ENCODE peak calls at places on chromosome 17, in six cellular contexts. K, I, S, E, H and U are unnamed samples.
A peak's percentile ranks its signal among the peaks of the same experiment; 100 is the strongest.

GRCh38 chr17:46764709-46765401 is 53.6 kb downstream of the WNT3 start:
- DNase-seq in K (peak; percentile 69), I (no peak), S (no peak), E (no peak), H (no peak), U (peak; percentile 65)

GRCh38 chr17:61583242-61583641 is 7.8 kb downstream of the NACA2 start:
- DNase-seq in K (no peak), I (no peak), S (peak; percentile 65), E (no peak), H (no peak), U (no peak)

GRCh38 chr17:72535346-72535745 is 414.5 kb downstream of the SOX9 start:
- DNase-seq in K (no peak), I (no peak), S (no peak), E (no peak), H (no peak), U (no peak)

GRCh38 chr17:18093616-18094408 is 6.1 kb downstream of the DRG2 start:
- DNase-seq in K (peak; percentile 45), I (no peak), S (peak; percentile 27), E (no peak), H (peak; percentile 40), U (peak; percentile 63)

GRCh38 chr17:38450699-38451029 is 22.4 kb downstream of the ARHGAP23 start:
- DNase-seq in K (no peak), I (no peak), S (no peak), E (no peak), H (no peak), U (no peak)

GRCh38 chr17:29347831-29348281 is 42.3 kb upstream of the TAOK1 start:
- DNase-seq in K (no peak), I (no peak), S (no peak), E (no peak), H (no peak), U (no peak)

GRCh38 chr17:12231027-12231682 is 210.5 kb downstream of the MAP2K4 start:
- DNase-seq in K (no peak), I (no peak), S (no peak), E (no peak), H (no peak), U (no peak)

GRCh38 chr17:4438162-4438944 is 4.6 kb downstream of the SPNS3 start:
- DNase-seq in K (no peak), I (no peak), S (no peak), E (no peak), H (no peak), U (peak; percentile 17)

GRCh38 chr17:77304746-77305473 is 164.1 kb downstream of the SEC14L1 start:
- DNase-seq in K (no peak), I (no peak), S (no peak), E (no peak), H (no peak), U (no peak)

GRCh38 chr17:32287804-32288511 is 22.3 kb downstream of the RHBDL3 start:
- DNase-seq in K (no peak), I (no peak), S (no peak), E (no peak), H (no peak), U (no peak)

GRCh38 chr17:15945493-15946209 is 721 bp downstream of the ADORA2B start:
- DNase-seq in K (no peak), I (no peak), S (no peak), E (no peak), H (no peak), U (no peak)

GRCh38 chr17:28643979-28644781 is 778 bp downstream of the BLTP2 start:
- DNase-seq in K (peak; percentile 39), I (no peak), S (peak; percentile 31), E (no peak), H (peak; percentile 46), U (peak; percentile 42)

GRCh38 chr17:8994319-8994718 is 27.0 kb upstream of the NTN1 start:
- DNase-seq in K (no peak), I (no peak), S (peak; percentile 40), E (peak; percentile 37), H (peak; percentile 39), U (peak; percentile 61)

GRCh38 chr17:73973881-73974409 is 229.5 kb upstream of the RPL38 start:
- DNase-seq in K (peak; percentile 24), I (no peak), S (no peak), E (no peak), H (no peak), U (no peak)

GRCh38 chr17:61875285-61875684 is 12.0 kb upstream of the BRIP1 start:
- DNase-seq in K (no peak), I (no peak), S (no peak), E (no peak), H (no peak), U (no peak)

GRCh38 chr17:77247048-77247541 is 106.3 kb downstream of the SEC14L1 start:
- DNase-seq in K (peak; percentile 84), I (no peak), S (peak; percentile 60), E (peak; percentile 85), H (peak; percentile 67), U (peak; percentile 87)

GRCh38 chr17:8162232-8162996 is at the start of gene VAMP2:
- DNase-seq in K (peak; percentile 86), I (no peak), S (no peak), E (peak; percentile 87), H (peak; percentile 73), U (peak; percentile 89)

GRCh38 chr17:6894206-6894528 is 62.6 kb upstream of the TEKT1 start:
- DNase-seq in K (no peak), I (no peak), S (no peak), E (no peak), H (no peak), U (no peak)

GRCh38 chr17:8477653-8478441 is 42.2 kb downstream of the NDEL1 start:
- DNase-seq in K (no peak), I (no peak), S (no peak), E (no peak), H (no peak), U (no peak)

GRCh38 chr17:22266231-22266630 is 573.9 kb downstream of the KCNJ18 start:
- DNase-seq in K (no peak), I (no peak), S (no peak), E (no peak), H (no peak), U (no peak)
- H3K9me3 ChIP-seq in K (no peaks in the 10 kb centered on the region), I (peaks cover 31% of the 10 kb centered on the region), S (peaks cover 28% of the 10 kb centered on the region), E (no peaks in the 10 kb centered on the region), H (peaks cover 13% of the 10 kb centered on the region), U (no peaks in the 10 kb centered on the region)

DNA sequence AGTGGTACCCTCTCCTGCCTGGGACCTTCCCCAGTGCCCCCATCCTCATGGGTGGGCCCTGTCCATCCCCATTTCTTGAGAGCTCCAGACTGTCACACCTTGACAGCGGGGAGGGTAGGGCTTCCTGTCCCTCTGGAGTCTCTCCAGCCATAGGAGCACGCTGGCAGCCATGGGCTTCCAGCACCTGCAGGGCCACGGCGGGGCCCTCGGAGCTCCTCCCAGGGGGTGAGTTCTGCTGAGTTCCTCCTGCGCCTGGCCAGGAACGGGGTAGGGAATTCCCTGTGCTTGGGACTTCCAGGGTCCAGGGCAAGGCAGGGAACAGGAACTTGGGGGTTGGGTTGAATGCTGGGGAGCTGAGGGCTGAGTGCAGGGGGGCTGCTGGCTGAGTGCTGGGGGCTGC is 23.0 kb upstream of the AATK start:
- DNase-seq in K (no peak), I (no peak), S (no peak), E (no peak), H (no peak), U (no peak)
- H3K4me3 ChIP-seq in K (no peak overlapping the region), I (no peak overlapping the region), S (no peak overlapping the region), E (no peak overlapping the region), H (no peak overlapping the region), U (no peak overlapping the region)

DNA sequence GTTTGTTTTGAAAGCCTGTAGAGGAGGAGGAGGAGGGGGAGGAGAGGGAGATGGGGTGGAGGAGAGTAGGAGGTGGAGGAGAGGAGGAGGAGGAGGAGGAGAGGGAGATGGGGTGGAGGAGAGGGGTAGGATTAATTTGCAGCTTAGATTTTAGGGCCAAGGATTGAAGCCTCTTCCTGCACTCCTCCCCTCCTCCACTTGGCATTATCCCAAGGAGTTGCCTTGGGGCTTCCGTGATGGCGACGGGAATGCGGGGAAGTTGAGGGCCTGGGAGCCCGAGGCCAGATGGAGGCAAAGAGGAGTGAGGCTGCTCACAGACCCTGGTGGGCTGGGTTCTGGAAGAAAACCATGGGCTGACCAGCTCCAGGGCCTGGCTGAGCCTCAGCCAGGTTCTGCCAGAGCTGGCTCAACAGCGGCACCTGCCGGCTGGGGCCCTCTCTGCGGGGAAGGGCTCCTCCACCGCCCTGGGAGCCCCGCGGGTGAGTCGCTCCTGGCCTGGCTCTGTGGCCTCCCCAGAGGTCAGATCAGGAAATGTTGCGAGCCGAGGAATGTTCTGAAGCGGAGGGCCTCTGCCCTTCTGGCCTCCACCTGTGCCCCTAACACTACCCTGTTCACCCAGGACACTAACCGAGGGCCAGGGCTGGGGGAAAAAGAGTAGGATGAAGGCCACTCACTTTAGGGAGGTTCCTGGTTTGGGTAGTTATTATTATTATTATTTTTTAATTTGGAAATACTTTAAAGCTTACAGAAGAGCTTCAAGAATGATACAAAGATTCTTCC is 23.9 kb upstream of the FMNL1 start:
- DNase-seq in K (peak; percentile 88), I (peak; percentile 39), S (peak; percentile 81), E (peak; percentile 89), H (peak; percentile 86), U (peak; percentile 97)
- H3K27ac ChIP-seq in K (peak overlapping the region; percentile 40), I (peak overlapping the region; percentile 62), S (peak overlapping the region; percentile 53), E (no peak overlapping the region), H (peak overlapping the region; percentile 54), U (peak overlapping the region; percentile 56)

GRCh38 chr17:22703786-22704441 is 1011.6 kb downstream of the KCNJ18 start:
- DNase-seq in K (no peak), I (no peak), S (no peak), E (no peak), H (no peak), U (no peak)
- H3K9me3 ChIP-seq in K (peaks cover 5% of the 10 kb centered on the region), I (peaks cover 21% of the 10 kb centered on the region), S (peaks cover 9% of the 10 kb centered on the region), E (no peaks in the 10 kb centered on the region), H (no peaks in the 10 kb centered on the region), U (no peaks in the 10 kb centered on the region)

GRCh38 chr17:45312477-45313418 is 4.1 kb downstream of the MAP3K14 start:
- DNase-seq in K (no peak), I (no peak), S (no peak), E (no peak), H (no peak), U (no peak)

GRCh38 chr17:45313419-45313771 is 3.4 kb downstream of the MAP3K14 start:
- DNase-seq in K (no peak), I (no peak), S (no peak), E (no peak), H (no peak), U (no peak)

GRCh38 chr17:45315583-45316270 is 1.1 kb downstream of the MAP3K14 start:
- DNase-seq in K (no peak), I (no peak), S (no peak), E (no peak), H (no peak), U (no peak)

GRCh38 chr17:45314761-45315549 is 1.9 kb downstream of the MAP3K14 start:
- DNase-seq in K (no peak), I (no peak), S (no peak), E (no peak), H (no peak), U (no peak)

DNA sequence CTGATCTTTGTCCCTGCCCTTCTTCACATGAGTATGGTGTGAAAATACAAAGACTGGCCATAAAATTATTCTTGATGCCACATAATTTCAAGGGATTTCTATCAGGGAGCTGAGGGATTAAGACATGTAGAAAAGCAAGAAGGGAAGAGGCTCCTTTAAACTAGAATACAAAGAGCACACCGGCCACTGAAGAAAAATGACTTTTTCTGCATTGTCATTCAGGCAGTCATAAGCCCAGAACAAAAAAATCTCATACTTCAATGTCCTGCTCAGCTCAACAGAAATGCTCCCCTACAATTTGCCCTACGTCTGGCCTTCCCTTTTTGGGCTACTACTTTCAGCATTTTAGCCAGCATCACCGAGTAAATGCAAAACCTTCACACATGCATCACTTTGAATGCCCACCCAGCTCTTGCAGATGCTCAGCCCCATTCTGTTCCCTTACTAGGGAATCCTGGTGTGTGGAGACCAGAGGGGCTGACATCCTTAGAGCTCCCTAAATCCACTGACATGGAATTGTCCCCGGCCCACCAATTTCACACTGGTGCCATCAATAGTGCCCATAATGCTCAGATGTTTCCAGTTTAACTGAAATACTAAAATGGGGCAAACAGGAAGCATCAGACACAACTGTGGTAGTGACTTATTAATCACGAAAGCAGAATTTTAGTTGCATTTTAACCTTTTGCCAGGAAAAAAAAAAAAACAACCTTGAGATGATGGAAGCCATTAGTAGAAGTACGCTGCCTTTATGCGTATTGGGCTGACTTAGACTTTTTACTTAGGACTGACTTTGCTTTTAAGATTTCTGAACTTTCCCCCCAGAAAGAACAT is 2.7 kb downstream of the MAP3K14 start:
- DNase-seq in K (no peak), I (no peak), S (no peak), E (no peak), H (no peak), U (no peak)
- H3K4me3 ChIP-seq in K (peak overlapping the region; percentile 80), I (peak overlapping the region; percentile 95), S (no peak overlapping the region), E (no peak overlapping the region), H (no peak overlapping the region), U (peak overlapping the region; percentile 93)